ENCODE peak calls at places on chromosomes 7 and 10, in six cellular contexts. One of them, this sample, is unnamed.

GRCh38 chr7:106717254-106717996 is 56.5 kb upstream of the CCDC71L start:
- DNase-seq in H7: no peak
- DNase-seq in A549: no peak
- DNase-seq in astrocyte of the cerebellum: no peak
- DNase-seq in heart right ventricle: no peak
- DNase-seq in keratinocyte: no peak
- DNase-seq in this sample: no peak

GRCh38 chr7:74307738-74308505 is 18.7 kb downstream of the CLIP2 start:
- DNase-seq in keratinocyte: no peak
- DNase-seq in heart right ventricle: no peak
- DNase-seq in A549: no peak
- DNase-seq in H7: peak; percentile 9
- DNase-seq in astrocyte of the cerebellum: no peak
- DNase-seq in this sample: no peak

GRCh38 chr7:26348987-26349809 is 57.5 kb downstream of the SNX10 start:
- DNase-seq in H7: no peak
- DNase-seq in keratinocyte: no peak
- DNase-seq in astrocyte of the cerebellum: no peak
- DNase-seq in heart right ventricle: no peak
- DNase-seq in A549: no peak
- DNase-seq in this sample: no peak

GRCh38 chr10:93386496-93387369 is 95.4 kb downstream of the MYOF start:
- DNase-seq in keratinocyte: no peak
- DNase-seq in astrocyte of the cerebellum: no peak
- DNase-seq in heart right ventricle: no peak
- DNase-seq in H7: no peak
- DNase-seq in A549: no peak
- DNase-seq in this sample: no peak

GRCh38 chr7:9083837-9084236 is 650.4 kb downstream of the NXPH1 start:
- DNase-seq in keratinocyte: no peak
- DNase-seq in H7: peak; percentile 2
- DNase-seq in A549: no peak
- DNase-seq in astrocyte of the cerebellum: no peak
- DNase-seq in heart right ventricle: no peak
- DNase-seq in this sample: no peak

GRCh38 chr10:110706690-110707098 is 62.6 kb downstream of the RBM20 start:
- DNase-seq in astrocyte of the cerebellum: peak; percentile 93
- DNase-seq in H7: no peak
- DNase-seq in heart right ventricle: no peak
- DNase-seq in A549: no peak
- DNase-seq in keratinocyte: no peak
- DNase-seq in this sample: no peak

GRCh38 chr7:20351901-20352300 is 21.2 kb downstream of the ITGB8 start:
- DNase-seq in keratinocyte: no peak
- DNase-seq in H7: no peak
- DNase-seq in astrocyte of the cerebellum: peak; percentile 68
- DNase-seq in A549: no peak
- DNase-seq in heart right ventricle: no peak
- DNase-seq in this sample: no peak

GRCh38 chr10:35700490-35700887 is 58.4 kb upstream of the FZD8 start:
- DNase-seq in astrocyte of the cerebellum: no peak
- DNase-seq in H7: no peak
- DNase-seq in heart right ventricle: no peak
- DNase-seq in keratinocyte: no peak
- DNase-seq in A549: no peak
- DNase-seq in this sample: no peak

GRCh38 chr7:69782917-69783684 is 184.8 kb downstream of the AUTS2 start:
- DNase-seq in astrocyte of the cerebellum: peak; percentile 93
- DNase-seq in H7: no peak
- DNase-seq in keratinocyte: no peak
- DNase-seq in heart right ventricle: peak; percentile 23
- DNase-seq in A549: no peak
- DNase-seq in this sample: no peak

DNA sequence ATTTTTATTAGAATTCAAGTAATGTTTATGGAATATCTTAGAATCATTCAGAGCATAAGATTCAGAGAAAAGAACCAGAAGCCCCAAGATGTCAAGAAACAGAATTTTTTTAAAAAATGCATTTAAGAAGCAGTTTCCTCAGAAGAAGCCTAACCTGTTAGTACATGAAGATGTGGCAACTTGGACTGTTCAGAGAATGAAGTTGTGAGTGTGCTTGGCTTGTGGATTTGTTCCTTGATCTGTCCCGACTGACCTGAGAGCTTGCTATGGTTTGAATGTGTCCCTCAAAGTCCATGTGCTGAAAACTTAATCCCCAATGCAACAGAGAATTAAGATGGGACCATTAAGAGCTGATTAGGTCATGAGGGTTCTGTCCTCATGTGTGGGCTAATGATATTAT is 13.8 kb upstream of the AFAP1L2 start:
- DNase-seq in A549: no peak
- DNase-seq in astrocyte of the cerebellum: no peak
- DNase-seq in heart right ventricle: no peak
- DNase-seq in keratinocyte: no peak
- DNase-seq in H7: no peak
- DNase-seq in this sample: no peak
- H3K4me3 ChIP-seq in A549: no peak overlapping the region
- H3K4me3 ChIP-seq in astrocyte of the cerebellum: no peak overlapping the region
- H3K4me3 ChIP-seq in heart right ventricle: no peak overlapping the region
- H3K4me3 ChIP-seq in keratinocyte: no peak overlapping the region
- H3K4me3 ChIP-seq in H7: no peak overlapping the region
- H3K4me3 ChIP-seq in this sample: no peak overlapping the region

DNA sequence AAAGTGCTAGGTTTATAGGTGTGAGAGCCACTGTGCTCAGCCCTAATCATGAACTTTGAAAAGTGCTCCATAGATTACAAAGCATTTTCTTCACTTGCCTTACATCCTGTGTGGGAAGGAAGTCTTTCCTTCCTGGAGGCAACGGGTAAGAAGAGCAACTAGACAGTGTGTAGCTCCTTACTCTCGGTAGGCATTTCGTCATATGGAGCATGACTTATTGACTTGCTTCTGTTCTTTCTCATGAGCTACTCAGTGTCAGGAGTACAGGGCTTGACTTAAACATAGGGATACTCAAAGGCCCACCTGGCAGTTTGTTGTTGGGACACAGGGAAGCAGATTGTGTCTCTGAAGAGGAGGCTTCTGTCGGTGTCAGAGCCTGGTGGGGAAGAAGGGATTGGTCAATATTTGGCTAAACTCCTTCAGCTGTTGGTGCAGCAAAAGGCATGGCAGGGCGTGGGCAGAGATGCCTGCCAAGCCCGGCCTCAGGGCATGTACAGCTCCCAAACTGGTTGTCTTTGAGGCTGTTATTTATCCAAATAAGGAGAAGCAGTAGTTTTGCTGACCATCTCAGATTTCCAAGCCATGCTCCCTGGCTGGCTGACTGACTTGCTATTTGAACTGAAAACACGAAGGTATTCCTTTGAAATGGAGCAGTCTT is 248.9 kb downstream of the KIAA1217 start:
- DNase-seq in astrocyte of the cerebellum: no peak
- DNase-seq in A549: no peak
- DNase-seq in keratinocyte: no peak
- DNase-seq in H7: no peak
- DNase-seq in heart right ventricle: no peak
- DNase-seq in this sample: no peak
- H3K4me3 ChIP-seq in astrocyte of the cerebellum: no peak overlapping the region
- H3K4me3 ChIP-seq in A549: no peak overlapping the region
- H3K4me3 ChIP-seq in keratinocyte: no peak overlapping the region
- H3K4me3 ChIP-seq in H7: no peak overlapping the region
- H3K4me3 ChIP-seq in heart right ventricle: no peak overlapping the region
- H3K4me3 ChIP-seq in this sample: no peak overlapping the region

DNA sequence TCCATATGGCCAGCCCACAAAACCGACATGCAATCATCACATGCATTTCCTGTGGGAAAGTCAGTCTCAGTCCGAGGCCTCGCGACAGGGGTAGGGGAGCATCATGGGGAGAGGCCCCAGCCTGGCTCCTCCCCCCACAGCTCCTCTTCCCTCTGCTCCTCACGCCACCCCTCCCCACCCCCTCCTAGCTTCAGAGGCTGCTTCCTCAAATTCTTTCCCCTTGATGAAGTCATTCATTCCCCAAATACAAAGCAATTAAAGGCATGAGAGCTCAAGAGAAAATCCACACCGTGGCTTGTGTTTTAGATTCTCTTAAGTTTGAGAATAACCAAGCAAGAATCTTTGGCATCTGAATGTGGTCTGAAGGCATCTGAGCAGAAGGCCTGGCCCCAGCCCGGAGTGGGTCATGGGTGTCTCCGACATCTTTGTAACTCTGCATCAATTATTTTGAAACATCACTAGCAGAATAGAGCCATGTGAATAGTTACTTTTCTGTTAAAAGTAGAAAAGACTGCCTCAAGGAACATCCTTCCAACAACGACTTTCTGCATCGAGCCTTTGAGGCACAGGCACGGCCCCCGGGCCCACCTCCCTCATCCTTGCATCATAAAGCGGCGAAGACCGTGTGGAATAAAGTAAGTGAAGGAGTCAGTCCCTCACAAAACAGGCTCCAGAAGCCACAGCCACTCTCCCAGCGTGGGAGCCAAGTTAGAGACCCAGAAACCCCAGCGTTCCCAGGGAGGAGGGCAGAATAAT is 90.9 kb downstream of the DIP2C start:
- DNase-seq in keratinocyte: no peak
- DNase-seq in A549: no peak
- DNase-seq in astrocyte of the cerebellum: peak; percentile 93
- DNase-seq in heart right ventricle: no peak
- DNase-seq in H7: peak; percentile 85
- DNase-seq in this sample: no peak
- H3K4me3 ChIP-seq in keratinocyte: no peak overlapping the region
- H3K4me3 ChIP-seq in A549: no peak overlapping the region
- H3K4me3 ChIP-seq in astrocyte of the cerebellum: no peak overlapping the region
- H3K4me3 ChIP-seq in heart right ventricle: no peak overlapping the region
- H3K4me3 ChIP-seq in H7: no peak overlapping the region
- H3K4me3 ChIP-seq in this sample: no peak overlapping the region

GRCh38 chr7:108076141-108076540 is 54.0 kb downstream of the LAMB4 start:
- DNase-seq in H7: no peak
- DNase-seq in astrocyte of the cerebellum: no peak
- DNase-seq in keratinocyte: no peak
- DNase-seq in A549: no peak
- DNase-seq in heart right ventricle: no peak
- DNase-seq in this sample: no peak
- H3K4me3 ChIP-seq in H7: no peak overlapping the region
- H3K4me3 ChIP-seq in astrocyte of the cerebellum: no peak overlapping the region
- H3K4me3 ChIP-seq in keratinocyte: no peak overlapping the region
- H3K4me3 ChIP-seq in A549: no peak overlapping the region
- H3K4me3 ChIP-seq in heart right ventricle: no peak overlapping the region
- H3K4me3 ChIP-seq in this sample: no peak overlapping the region

GRCh38 chr10:96700477-96701099 is 19.7 kb downstream of the PIK3AP1 start:
- DNase-seq in H7: no peak
- DNase-seq in heart right ventricle: peak; percentile 17
- DNase-seq in astrocyte of the cerebellum: no peak
- DNase-seq in keratinocyte: no peak
- DNase-seq in A549: no peak
- DNase-seq in this sample: no peak
- H3K4me3 ChIP-seq in H7: no peak overlapping the region
- H3K4me3 ChIP-seq in heart right ventricle: no peak overlapping the region
- H3K4me3 ChIP-seq in astrocyte of the cerebellum: no peak overlapping the region
- H3K4me3 ChIP-seq in keratinocyte: no peak overlapping the region
- H3K4me3 ChIP-seq in A549: no peak overlapping the region
- H3K4me3 ChIP-seq in this sample: no peak overlapping the region

GRCh38 chr10:117619710-117620405 is 77.3 kb downstream of the EMX2 start:
- DNase-seq in heart right ventricle: no peak
- DNase-seq in astrocyte of the cerebellum: no peak
- DNase-seq in A549: no peak
- DNase-seq in H7: no peak
- DNase-seq in keratinocyte: no peak
- DNase-seq in this sample: no peak

GRCh38 chr10:117621196-117621595 is 78.7 kb downstream of the EMX2 start:
- DNase-seq in keratinocyte: no peak
- DNase-seq in A549: no peak
- DNase-seq in heart right ventricle: no peak
- DNase-seq in H7: no peak
- DNase-seq in astrocyte of the cerebellum: no peak
- DNase-seq in this sample: no peak

GRCh38 chr10:117621795-117622420 is 79.4 kb downstream of the EMX2 start:
- DNase-seq in H7: no peak
- DNase-seq in A549: no peak
- DNase-seq in astrocyte of the cerebellum: no peak
- DNase-seq in heart right ventricle: no peak
- DNase-seq in keratinocyte: no peak
- DNase-seq in this sample: no peak

GRCh38 chr10:117619200-117619599 is 76.7 kb downstream of the EMX2 start:
- DNase-seq in astrocyte of the cerebellum: no peak
- DNase-seq in keratinocyte: no peak
- DNase-seq in heart right ventricle: no peak
- DNase-seq in H7: no peak
- DNase-seq in A549: no peak
- DNase-seq in this sample: no peak

DNA sequence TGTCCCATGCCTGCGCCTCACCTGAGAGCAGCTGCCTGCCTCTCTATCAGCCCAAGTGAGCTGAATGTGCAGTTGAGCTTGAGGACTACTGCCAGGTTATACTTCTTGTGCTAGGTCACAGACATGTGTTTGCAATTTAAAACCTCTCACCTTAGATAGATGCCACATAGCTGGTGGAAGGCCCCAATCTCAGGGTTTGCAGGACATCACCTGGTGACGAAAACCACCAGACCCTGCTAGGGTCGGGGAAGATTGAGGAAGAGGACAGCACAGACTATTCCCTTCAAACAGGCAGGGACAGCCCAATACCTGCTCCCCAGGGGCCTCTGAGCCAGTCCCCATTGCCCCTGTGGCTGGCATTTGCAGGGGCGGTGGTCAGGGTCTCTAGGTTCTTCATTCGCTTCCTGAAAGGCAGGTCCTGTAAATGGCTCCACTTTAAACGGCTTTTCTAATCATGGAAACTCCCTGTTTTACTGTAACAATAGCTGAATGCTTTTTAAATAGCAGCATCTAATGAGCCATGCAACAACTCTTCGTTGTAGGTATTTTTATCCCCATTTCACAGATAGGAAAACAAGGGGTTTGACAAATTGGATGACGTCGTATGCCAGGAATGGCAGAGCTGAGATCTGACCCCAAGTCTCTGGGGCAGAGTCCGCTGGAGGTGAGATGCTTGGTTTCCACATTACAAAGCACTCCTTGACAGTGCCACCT is 80.1 kb downstream of the EMX2 start:
- DNase-seq in H7: no peak
- DNase-seq in heart right ventricle: no peak
- DNase-seq in astrocyte of the cerebellum: no peak
- DNase-seq in A549: no peak
- DNase-seq in keratinocyte: no peak
- DNase-seq in this sample: no peak
- H3K4me3 ChIP-seq in H7: no peak overlapping the region
- H3K4me3 ChIP-seq in heart right ventricle: no peak overlapping the region
- H3K4me3 ChIP-seq in astrocyte of the cerebellum: no peak overlapping the region
- H3K4me3 ChIP-seq in A549: no peak overlapping the region
- H3K4me3 ChIP-seq in keratinocyte: no peak overlapping the region
- H3K4me3 ChIP-seq in this sample: no peak overlapping the region